ENCODE peak calls at places on chromosomes 16 and 17, in four cellular contexts. S, M, F and G are unnamed samples.

GRCh38 chr17:2395258-2396170 is 5.3 kb downstream of the MNT start:
- DNase-seq in S (peak), M (no peak), F (peak), G (peak)

GRCh38 chr17:48825446-48826381 is 5.1 kb upstream of the CALCOCO2 start:
- DNase-seq in S (peak), M (no peak), F (no peak), G (no peak)

GRCh38 chr16:1929105-1929504 is 10.9 kb upstream of the HS3ST6 start:
- DNase-seq in S (peak), M (no peak), F (no peak), G (peak)

GRCh38 chr16:50309527-50310307 is 43.4 kb downstream of the ADCY7 start:
- DNase-seq in S (no peak), M (no peak), F (peak), G (no peak)

GRCh38 chr17:19508327-19508867 is 25.3 kb upstream of the SLC47A1 start:
- DNase-seq in S (no peak), M (no peak), F (no peak), G (no peak)

GRCh38 chr16:2472885-2473284 is 1.8 kb downstream of the NTN3 start:
- DNase-seq in S (no peak), M (no peak), F (no peak), G (no peak)

GRCh38 chr16:67872131-67872630 is 671 bp upstream of the EDC4 start:
- DNase-seq in S (no peak), M (no peak), F (no peak), G (no peak)

GRCh38 chr16:7456221-7456620 is 123.6 kb downstream of the RBFOX1 start:
- DNase-seq in S (no peak), M (no peak), F (no peak), G (no peak)

GRCh38 chr17:68238894-68239293 is 8.9 kb upstream of the AMZ2 start:
- DNase-seq in S (no peak), M (no peak), F (no peak), G (no peak)

GRCh38 chr16:69326172-69326873 is 4.1 kb downstream of the PDF start:
- DNase-seq in S (no peak), M (no peak), F (peak), G (no peak)

GRCh38 chr17:31673076-31673475 is 186.0 kb downstream of the COPRS start:
- DNase-seq in S (no peak), M (no peak), F (no peak), G (no peak)

GRCh38 chr16:22369221-22369811 is 5.1 kb downstream of the CDR2 start:
- DNase-seq in S (peak), M (no peak), F (peak), G (no peak)

GRCh38 chr17:76134911-76135809 is 5.9 kb downstream of the FOXJ1 start:
- DNase-seq in S (no peak), M (no peak), F (no peak), G (no peak)

GRCh38 chr17:76137351-76138233 is 3.5 kb downstream of the FOXJ1 start:
- DNase-seq in S (no peak), M (no peak), F (no peak), G (no peak)

GRCh38 chr17:76135810-76136188 is 5.2 kb downstream of the FOXJ1 start:
- DNase-seq in S (no peak), M (no peak), F (no peak), G (no peak)

GRCh38 chr17:76137026-76137350 is 4.1 kb downstream of the FOXJ1 start:
- DNase-seq in S (no peak), M (no peak), F (no peak), G (no peak)

DNA sequence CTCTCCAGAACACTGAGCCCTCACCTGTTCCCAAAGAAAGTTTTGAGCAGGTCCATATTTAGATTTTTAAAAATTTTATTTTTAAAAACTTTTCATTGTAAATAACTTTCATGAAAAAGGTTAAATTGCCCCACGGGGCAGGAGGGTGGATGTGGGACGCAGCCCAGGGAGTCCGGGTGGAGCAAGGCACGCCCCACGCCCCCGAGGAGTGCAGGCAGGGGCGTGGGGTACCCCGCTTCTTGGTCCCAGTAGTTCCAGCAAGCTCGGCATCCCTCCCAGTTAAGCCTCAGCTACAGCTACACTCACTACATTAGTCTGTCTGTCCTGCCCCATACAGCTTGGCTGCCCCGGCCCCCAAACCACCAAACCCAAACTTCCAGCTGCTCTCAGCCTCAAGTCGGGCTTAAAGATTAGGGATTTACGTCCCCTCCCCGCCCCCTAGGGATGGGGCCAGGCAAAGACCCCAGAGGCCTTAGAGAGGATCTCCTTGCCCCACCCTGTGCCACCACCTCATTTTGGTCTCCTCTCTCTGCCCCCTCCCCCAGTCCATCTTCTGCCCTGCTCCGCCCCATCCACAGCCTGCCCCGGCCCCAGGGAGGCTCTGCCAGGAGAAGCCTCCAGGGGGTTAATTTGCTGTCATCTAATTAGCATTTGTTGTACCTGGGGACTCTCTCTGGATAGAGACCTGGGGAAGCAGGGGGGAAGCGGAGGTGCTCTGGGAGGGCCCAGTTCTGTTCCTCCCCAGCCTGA is 4.6 kb downstream of the FOXJ1 start:
- DNase-seq in S (no peak), M (no peak), F (no peak), G (no peak)
- TF ChIP-seq POLR2AphosphoS2 in S (no peak), M (no peak), F (no peak), G (no peak)

GRCh38 chr16:57914244-57915173 is 56.4 kb downstream of the CNGB1 start:
- DNase-seq in S (no peak), M (no peak), F (no peak), G (no peak)
- TF ChIP-seq POLR2A in S (no peak), M (no peak), F (no peak), G (no peak)

GRCh38 chr17:9810100-9810949 is 11.6 kb downstream of the GSG1L2 start:
- DNase-seq in S (no peak), M (no peak), F (no peak), G (no peak)

GRCh38 chr17:9811537-9811936 is 10.3 kb downstream of the GSG1L2 start:
- DNase-seq in S (no peak), M (no peak), F (no peak), G (no peak)

GRCh38 chr17:9813166-9813565 is 8.7 kb downstream of the GSG1L2 start:
- DNase-seq in S (no peak), M (no peak), F (no peak), G (no peak)

GRCh38 chr17:9809409-9809808 is 12.5 kb downstream of the GSG1L2 start:
- DNase-seq in S (no peak), M (no peak), F (no peak), G (no peak)

DNA sequence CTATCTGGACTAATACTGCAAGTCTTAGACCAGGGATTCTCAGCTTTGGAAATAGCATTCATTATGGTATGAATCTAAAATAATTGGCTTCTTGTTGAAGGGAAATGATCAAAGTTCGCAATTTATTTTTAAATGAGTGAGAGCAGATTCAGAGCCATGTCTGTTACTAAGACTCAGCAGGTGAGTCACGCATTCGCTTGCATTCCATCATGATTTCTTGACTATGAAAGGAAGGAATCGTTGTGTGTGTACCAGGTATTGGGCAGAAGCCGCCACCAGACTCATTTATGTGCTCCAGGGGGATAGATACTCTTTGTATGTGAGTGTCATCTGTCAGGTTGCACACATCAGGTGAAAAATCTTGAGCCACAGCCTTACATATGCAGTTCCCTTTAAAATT is 10.8 kb downstream of the GSG1L2 start:
- DNase-seq in S (no peak), M (no peak), F (no peak), G (no peak)
- TF ChIP-seq CEBPB in S (no peak), M (no peak), F (no peak), G (no peak)

GRCh38 chr17:79039171-79039570 is 15.2 kb downstream of the C1QTNF1 start:
- DNase-seq in S (no peak), M (no peak), F (no peak), G (no peak)
- TF ChIP-seq POLR2AphosphoS2 in S (no peak), M (no peak), F (no peak), G (no peak)